ENCODE peak calls at places on chromosomes 16 and 17, in nine cellular contexts. One of them, this sample, is unnamed.

GRCh38 chr16:2748757-2749455 is 3.5 kb upstream of the SRRM2 start:
- DNase-seq in naive thymus-derived CD8-positive, alpha-beta T cell: no peak
- DNase-seq in hypothalamus: no peak
- DNase-seq in left lung: no peak
- DNase-seq in cardiac muscle cell: no peak
- DNase-seq in epithelial cell of prostate: no peak
- DNase-seq in foreskin fibroblast: no peak
- DNase-seq in testis: no peak
- DNase-seq in natural killer cell treated with Interleukin-12 subunit alpha and Interleukin-12 subunit beta and Interleukin-15 and Interleukin-18, amount 100 ng/mL, for 72 hours: peak
- DNase-seq in this sample: no peak

GRCh38 chr16:81626181-81626674 is 152.9 kb upstream of the PLCG2 start:
- DNase-seq in naive thymus-derived CD8-positive, alpha-beta T cell: no peak
- DNase-seq in hypothalamus: no peak
- DNase-seq in left lung: no peak
- DNase-seq in cardiac muscle cell: no peak
- DNase-seq in epithelial cell of prostate: peak
- DNase-seq in foreskin fibroblast: peak
- DNase-seq in testis: no peak
- DNase-seq in natural killer cell treated with Interleukin-12 subunit alpha and Interleukin-12 subunit beta and Interleukin-15 and Interleukin-18, amount 100 ng/mL, for 72 hours: no peak
- DNase-seq in this sample: no peak

GRCh38 chr16:66604376-66605176 is at the start of gene CMTM3:
- DNase-seq in naive thymus-derived CD8-positive, alpha-beta T cell: peak
- DNase-seq in hypothalamus: peak
- DNase-seq in left lung: peak
- DNase-seq in cardiac muscle cell: peak
- DNase-seq in epithelial cell of prostate: no peak
- DNase-seq in foreskin fibroblast: peak
- DNase-seq in testis: peak
- DNase-seq in natural killer cell treated with Interleukin-12 subunit alpha and Interleukin-12 subunit beta and Interleukin-15 and Interleukin-18, amount 100 ng/mL, for 72 hours: peak
- DNase-seq in this sample: peak

GRCh38 chr17:83117594-83117993 is 38.2 kb downstream of the METRNL start:
- DNase-seq in naive thymus-derived CD8-positive, alpha-beta T cell: no peak
- DNase-seq in hypothalamus: no peak
- DNase-seq in left lung: no peak
- DNase-seq in cardiac muscle cell: no peak
- DNase-seq in epithelial cell of prostate: no peak
- DNase-seq in foreskin fibroblast: no peak
- DNase-seq in testis: no peak
- DNase-seq in natural killer cell treated with Interleukin-12 subunit alpha and Interleukin-12 subunit beta and Interleukin-15 and Interleukin-18, amount 100 ng/mL, for 72 hours: peak
- DNase-seq in this sample: no peak

GRCh38 chr16:30720086-30720485 is 21.1 kb downstream of the SRCAP start:
- DNase-seq in naive thymus-derived CD8-positive, alpha-beta T cell: no peak
- DNase-seq in hypothalamus: no peak
- DNase-seq in left lung: no peak
- DNase-seq in cardiac muscle cell: no peak
- DNase-seq in epithelial cell of prostate: no peak
- DNase-seq in foreskin fibroblast: no peak
- DNase-seq in testis: no peak
- DNase-seq in natural killer cell treated with Interleukin-12 subunit alpha and Interleukin-12 subunit beta and Interleukin-15 and Interleukin-18, amount 100 ng/mL, for 72 hours: no peak
- DNase-seq in this sample: no peak

GRCh38 chr17:75239214-75239613 is 22.2 kb downstream of the GGA3 start:
- DNase-seq in naive thymus-derived CD8-positive, alpha-beta T cell: no peak
- DNase-seq in hypothalamus: no peak
- DNase-seq in left lung: no peak
- DNase-seq in cardiac muscle cell: no peak
- DNase-seq in epithelial cell of prostate: no peak
- DNase-seq in foreskin fibroblast: no peak
- DNase-seq in testis: no peak
- DNase-seq in natural killer cell treated with Interleukin-12 subunit alpha and Interleukin-12 subunit beta and Interleukin-15 and Interleukin-18, amount 100 ng/mL, for 72 hours: no peak
- DNase-seq in this sample: no peak

GRCh38 chr17:64209356-64209941 is 53.6 kb downstream of the TEX2 start:
- DNase-seq in naive thymus-derived CD8-positive, alpha-beta T cell: no peak
- DNase-seq in hypothalamus: no peak
- DNase-seq in left lung: no peak
- DNase-seq in cardiac muscle cell: no peak
- DNase-seq in epithelial cell of prostate: no peak
- DNase-seq in foreskin fibroblast: no peak
- DNase-seq in testis: no peak
- DNase-seq in natural killer cell treated with Interleukin-12 subunit alpha and Interleukin-12 subunit beta and Interleukin-15 and Interleukin-18, amount 100 ng/mL, for 72 hours: no peak
- DNase-seq in this sample: no peak

GRCh38 chr16:49856741-49857330 is 924 bp upstream of the ZNF423 start:
- DNase-seq in naive thymus-derived CD8-positive, alpha-beta T cell: no peak
- DNase-seq in hypothalamus: peak
- DNase-seq in left lung: peak
- DNase-seq in cardiac muscle cell: peak
- DNase-seq in epithelial cell of prostate: no peak
- DNase-seq in foreskin fibroblast: peak
- DNase-seq in testis: peak
- DNase-seq in natural killer cell treated with Interleukin-12 subunit alpha and Interleukin-12 subunit beta and Interleukin-15 and Interleukin-18, amount 100 ng/mL, for 72 hours: no peak
- DNase-seq in this sample: no peak

GRCh38 chr17:18140648-18141047 is 32.1 kb downstream of the MYO15A start:
- DNase-seq in naive thymus-derived CD8-positive, alpha-beta T cell: no peak
- DNase-seq in hypothalamus: no peak
- DNase-seq in left lung: no peak
- DNase-seq in cardiac muscle cell: no peak
- DNase-seq in epithelial cell of prostate: no peak
- DNase-seq in foreskin fibroblast: no peak
- DNase-seq in testis: no peak
- DNase-seq in natural killer cell treated with Interleukin-12 subunit alpha and Interleukin-12 subunit beta and Interleukin-15 and Interleukin-18, amount 100 ng/mL, for 72 hours: no peak
- DNase-seq in this sample: no peak

GRCh38 chr17:80246266-80246681 is 14.4 kb upstream of the RNF213 start:
- DNase-seq in naive thymus-derived CD8-positive, alpha-beta T cell: no peak
- DNase-seq in hypothalamus: no peak
- DNase-seq in left lung: peak
- DNase-seq in cardiac muscle cell: no peak
- DNase-seq in epithelial cell of prostate: no peak
- DNase-seq in foreskin fibroblast: no peak
- DNase-seq in testis: no peak
- DNase-seq in natural killer cell treated with Interleukin-12 subunit alpha and Interleukin-12 subunit beta and Interleukin-15 and Interleukin-18, amount 100 ng/mL, for 72 hours: no peak
- DNase-seq in this sample: no peak

GRCh38 chr17:45087496-45087975 is 26.4 kb downstream of the NMT1 start:
- DNase-seq in naive thymus-derived CD8-positive, alpha-beta T cell: no peak
- DNase-seq in hypothalamus: no peak
- DNase-seq in left lung: no peak
- DNase-seq in cardiac muscle cell: no peak
- DNase-seq in epithelial cell of prostate: no peak
- DNase-seq in foreskin fibroblast: peak
- DNase-seq in testis: no peak
- DNase-seq in natural killer cell treated with Interleukin-12 subunit alpha and Interleukin-12 subunit beta and Interleukin-15 and Interleukin-18, amount 100 ng/mL, for 72 hours: no peak
- DNase-seq in this sample: no peak

GRCh38 chr17:6654816-6655731 is 3.5 kb downstream of the C17orf100 start:
- DNase-seq in naive thymus-derived CD8-positive, alpha-beta T cell: no peak
- DNase-seq in hypothalamus: no peak
- DNase-seq in left lung: peak
- DNase-seq in cardiac muscle cell: peak
- DNase-seq in epithelial cell of prostate: peak
- DNase-seq in foreskin fibroblast: no peak
- DNase-seq in testis: no peak
- DNase-seq in natural killer cell treated with Interleukin-12 subunit alpha and Interleukin-12 subunit beta and Interleukin-15 and Interleukin-18, amount 100 ng/mL, for 72 hours: no peak
- DNase-seq in this sample: no peak

GRCh38 chr16:72073831-72074230 is 10.8 kb downstream of the HPR start:
- DNase-seq in naive thymus-derived CD8-positive, alpha-beta T cell: no peak
- DNase-seq in hypothalamus: peak
- DNase-seq in left lung: no peak
- DNase-seq in cardiac muscle cell: no peak
- DNase-seq in epithelial cell of prostate: no peak
- DNase-seq in foreskin fibroblast: no peak
- DNase-seq in testis: peak
- DNase-seq in natural killer cell treated with Interleukin-12 subunit alpha and Interleukin-12 subunit beta and Interleukin-15 and Interleukin-18, amount 100 ng/mL, for 72 hours: no peak
- DNase-seq in this sample: no peak

GRCh38 chr16:88759245-88759975 is 25.6 kb downstream of the PIEZO1 start:
- DNase-seq in naive thymus-derived CD8-positive, alpha-beta T cell: no peak
- DNase-seq in hypothalamus: no peak
- DNase-seq in left lung: peak
- DNase-seq in cardiac muscle cell: peak
- DNase-seq in epithelial cell of prostate: no peak
- DNase-seq in foreskin fibroblast: no peak
- DNase-seq in testis: peak
- DNase-seq in natural killer cell treated with Interleukin-12 subunit alpha and Interleukin-12 subunit beta and Interleukin-15 and Interleukin-18, amount 100 ng/mL, for 72 hours: no peak
- DNase-seq in this sample: no peak

GRCh38 chr16:51131619-51132018 is 19.5 kb downstream of the SALL1 start:
- DNase-seq in naive thymus-derived CD8-positive, alpha-beta T cell: no peak
- DNase-seq in hypothalamus: no peak
- DNase-seq in left lung: no peak
- DNase-seq in cardiac muscle cell: no peak
- DNase-seq in epithelial cell of prostate: no peak
- DNase-seq in foreskin fibroblast: no peak
- DNase-seq in testis: no peak
- DNase-seq in natural killer cell treated with Interleukin-12 subunit alpha and Interleukin-12 subunit beta and Interleukin-15 and Interleukin-18, amount 100 ng/mL, for 72 hours: no peak
- DNase-seq in this sample: no peak

GRCh38 chr16:16025214-16025968 is 76.0 kb downstream of the ABCC1 start:
- DNase-seq in naive thymus-derived CD8-positive, alpha-beta T cell: peak
- DNase-seq in hypothalamus: no peak
- DNase-seq in left lung: no peak
- DNase-seq in cardiac muscle cell: no peak
- DNase-seq in epithelial cell of prostate: no peak
- DNase-seq in foreskin fibroblast: peak
- DNase-seq in testis: no peak
- DNase-seq in natural killer cell treated with Interleukin-12 subunit alpha and Interleukin-12 subunit beta and Interleukin-15 and Interleukin-18, amount 100 ng/mL, for 72 hours: no peak
- DNase-seq in this sample: no peak

GRCh38 chr16:54400261-54400660 is 113.7 kb upstream of the IRX3 start:
- DNase-seq in naive thymus-derived CD8-positive, alpha-beta T cell: no peak
- DNase-seq in hypothalamus: no peak
- DNase-seq in left lung: no peak
- DNase-seq in cardiac muscle cell: no peak
- DNase-seq in epithelial cell of prostate: no peak
- DNase-seq in foreskin fibroblast: no peak
- DNase-seq in testis: no peak
- DNase-seq in natural killer cell treated with Interleukin-12 subunit alpha and Interleukin-12 subunit beta and Interleukin-15 and Interleukin-18, amount 100 ng/mL, for 72 hours: no peak
- DNase-seq in this sample: no peak

GRCh38 chr17:77349976-77350830 is 209.4 kb downstream of the SEC14L1 start:
- DNase-seq in naive thymus-derived CD8-positive, alpha-beta T cell: no peak
- DNase-seq in hypothalamus: no peak
- DNase-seq in left lung: no peak
- DNase-seq in cardiac muscle cell: no peak
- DNase-seq in epithelial cell of prostate: no peak
- DNase-seq in foreskin fibroblast: peak
- DNase-seq in testis: peak
- DNase-seq in natural killer cell treated with Interleukin-12 subunit alpha and Interleukin-12 subunit beta and Interleukin-15 and Interleukin-18, amount 100 ng/mL, for 72 hours: no peak
- DNase-seq in this sample: no peak

GRCh38 chr16:17224859-17225258 is 245.9 kb downstream of the XYLT1 start:
- DNase-seq in naive thymus-derived CD8-positive, alpha-beta T cell: peak
- DNase-seq in hypothalamus: no peak
- DNase-seq in left lung: no peak
- DNase-seq in cardiac muscle cell: no peak
- DNase-seq in epithelial cell of prostate: no peak
- DNase-seq in foreskin fibroblast: peak
- DNase-seq in testis: peak
- DNase-seq in natural killer cell treated with Interleukin-12 subunit alpha and Interleukin-12 subunit beta and Interleukin-15 and Interleukin-18, amount 100 ng/mL, for 72 hours: peak
- DNase-seq in this sample: peak

GRCh38 chr17:65865715-65866425 is 304.4 kb upstream of the AXIN2 start:
- DNase-seq in naive thymus-derived CD8-positive, alpha-beta T cell: no peak
- DNase-seq in hypothalamus: no peak
- DNase-seq in left lung: peak
- DNase-seq in cardiac muscle cell: no peak
- DNase-seq in epithelial cell of prostate: no peak
- DNase-seq in foreskin fibroblast: no peak
- DNase-seq in testis: no peak
- DNase-seq in natural killer cell treated with Interleukin-12 subunit alpha and Interleukin-12 subunit beta and Interleukin-15 and Interleukin-18, amount 100 ng/mL, for 72 hours: no peak
- DNase-seq in this sample: no peak

GRCh38 chr16:75234856-75235696 is 16.3 kb downstream of the CTRB1 start:
- DNase-seq in naive thymus-derived CD8-positive, alpha-beta T cell: no peak
- DNase-seq in hypothalamus: peak
- DNase-seq in left lung: peak
- DNase-seq in cardiac muscle cell: no peak
- DNase-seq in epithelial cell of prostate: no peak
- DNase-seq in foreskin fibroblast: no peak
- DNase-seq in testis: no peak
- DNase-seq in natural killer cell treated with Interleukin-12 subunit alpha and Interleukin-12 subunit beta and Interleukin-15 and Interleukin-18, amount 100 ng/mL, for 72 hours: no peak
- DNase-seq in this sample: no peak

GRCh38 chr17:78903101-78903779 is at the start of gene CEP295NL:
- DNase-seq in naive thymus-derived CD8-positive, alpha-beta T cell: no peak
- DNase-seq in hypothalamus: peak
- DNase-seq in left lung: no peak
- DNase-seq in cardiac muscle cell: peak
- DNase-seq in epithelial cell of prostate: no peak
- DNase-seq in foreskin fibroblast: no peak
- DNase-seq in testis: peak
- DNase-seq in natural killer cell treated with Interleukin-12 subunit alpha and Interleukin-12 subunit beta and Interleukin-15 and Interleukin-18, amount 100 ng/mL, for 72 hours: no peak
- DNase-seq in this sample: no peak

GRCh38 chr16:10976663-10977062 is 32.3 kb downstream of the CLEC16A start:
- DNase-seq in naive thymus-derived CD8-positive, alpha-beta T cell: no peak
- DNase-seq in hypothalamus: no peak
- DNase-seq in left lung: no peak
- DNase-seq in cardiac muscle cell: peak
- DNase-seq in epithelial cell of prostate: no peak
- DNase-seq in foreskin fibroblast: no peak
- DNase-seq in testis: no peak
- DNase-seq in natural killer cell treated with Interleukin-12 subunit alpha and Interleukin-12 subunit beta and Interleukin-15 and Interleukin-18, amount 100 ng/mL, for 72 hours: no peak
- DNase-seq in this sample: no peak

GRCh38 chr17:75151893-75152292 is 2.4 kb downstream of the JPT1 start:
- DNase-seq in naive thymus-derived CD8-positive, alpha-beta T cell: no peak
- DNase-seq in hypothalamus: no peak
- DNase-seq in left lung: no peak
- DNase-seq in cardiac muscle cell: no peak
- DNase-seq in epithelial cell of prostate: no peak
- DNase-seq in foreskin fibroblast: no peak
- DNase-seq in testis: no peak
- DNase-seq in natural killer cell treated with Interleukin-12 subunit alpha and Interleukin-12 subunit beta and Interleukin-15 and Interleukin-18, amount 100 ng/mL, for 72 hours: no peak
- DNase-seq in this sample: no peak

GRCh38 chr16:68355447-68356248 is 44.8 kb downstream of the PRMT7 start:
- DNase-seq in naive thymus-derived CD8-positive, alpha-beta T cell: peak
- DNase-seq in hypothalamus: no peak
- DNase-seq in left lung: peak
- DNase-seq in cardiac muscle cell: no peak
- DNase-seq in epithelial cell of prostate: no peak
- DNase-seq in foreskin fibroblast: no peak
- DNase-seq in testis: no peak
- DNase-seq in natural killer cell treated with Interleukin-12 subunit alpha and Interleukin-12 subunit beta and Interleukin-15 and Interleukin-18, amount 100 ng/mL, for 72 hours: no peak
- DNase-seq in this sample: no peak

This sample was measured in GF-D8.